ENCODE peak calls at places on chromosomes 1 and 21, in nine cellular contexts. L is cardiac muscle cell, F is heart left ventricle, Q is HFF-Myc, H is IMR-90, O is OCI-LY7, K is A549, V is astrocyte, Y is cardiac fibroblast. D is an unnamed sample.

GRCh38 chr1:117366982-117367768 is at the start of gene MAN1A2:
- DNase-seq in L (peak), F (peak), Q (peak), H (peak), O (peak), K (peak), V (peak), Y (peak), D (no peak)

GRCh38 chr1:218346391-218347204 is 1.5 kb downstream of the TGFB2 start:
- DNase-seq in L (no peak), F (no peak), Q (no peak), H (peak), O (no peak), K (no peak), V (peak), Y (peak), D (no peak)

GRCh38 chr1:82453511-82454185 is 652.9 kb downstream of the ADGRL2 start:
- DNase-seq in L (no peak), F (no peak), Q (no peak), H (no peak), O (no peak), K (no peak), V (peak), Y (no peak), D (peak)

GRCh38 chr21:33286076-33286475 is 19.9 kb downstream of the IL10RB start:
- DNase-seq in L (no peak), F (no peak), Q (no peak), H (no peak), O (no peak), K (no peak), V (no peak), Y (no peak), D (no peak)

GRCh38 chr1:160205974-160206369 is 788 bp downstream of the PEA15 start:
- DNase-seq in L (no peak), F (peak), Q (peak), H (peak), O (peak), K (peak), V (peak), Y (peak), D (no peak)

GRCh38 chr1:23727362-23727811 is 15.9 kb upstream of the ELOA start:
- DNase-seq in L (no peak), F (peak), Q (no peak), H (peak), O (peak), K (no peak), V (no peak), Y (peak), D (no peak)

GRCh38 chr1:38270241-38270871 is 223.8 kb upstream of the POU3F1 start:
- DNase-seq in L (no peak), F (no peak), Q (no peak), H (no peak), O (no peak), K (no peak), V (no peak), Y (no peak), D (no peak)

GRCh38 chr1:31795801-31796621 is 19.8 kb downstream of the SPOCD1 start:
- DNase-seq in L (no peak), F (peak), Q (peak), H (peak), O (no peak), K (no peak), V (peak), Y (peak), D (no peak)

GRCh38 chr1:71170925-71171324 is 90.1 kb upstream of the ZRANB2 start:
- DNase-seq in L (no peak), F (no peak), Q (no peak), H (no peak), O (no peak), K (no peak), V (no peak), Y (no peak), D (no peak)

GRCh38 chr1:148307583-148308185 is 155.6 kb upstream of the NBPF11 start:
- DNase-seq in L (no peak), F (no peak), Q (no peak), H (no peak), O (no peak), K (no peak), V (no peak), Y (no peak), D (no peak)

GRCh38 chr1:7967206-7967605 is 5.7 kb downstream of the PARK7 start:
- DNase-seq in L (no peak), F (no peak), Q (no peak), H (no peak), O (no peak), K (no peak), V (no peak), Y (no peak), D (no peak)

GRCh38 chr1:203380395-203381150 is 29.7 kb upstream of the FMOD start:
- DNase-seq in L (no peak), F (no peak), Q (no peak), H (no peak), O (peak), K (no peak), V (no peak), Y (no peak), D (no peak)

GRCh38 chr1:226674892-226675719 is 64.0 kb downstream of the ITPKB start:
- DNase-seq in L (no peak), F (peak), Q (no peak), H (no peak), O (peak), K (no peak), V (no peak), Y (no peak), D (no peak)

GRCh38 chr1:224168859-224169380 is 14.1 kb upstream of the DEGS1 start:
- DNase-seq in L (no peak), F (peak), Q (no peak), H (peak), O (peak), K (peak), V (peak), Y (peak), D (peak)
- TF ChIP-seq CTCF in L (no peak), F (no peak), Q (no peak), H (no peak), O (no peak), K (no peak), V (no peak), Y (no peak), D (no peak)

GRCh38 chr1:39639333-39640130 is at the start of gene HEYL:
- DNase-seq in L (peak), F (peak), Q (no peak), H (peak), O (no peak), K (peak), V (no peak), Y (peak), D (no peak)
- H3K4me3 ChIP-seq in L (peak), F (peak), Q (no peak), H (peak), O (no peak), K (peak), V (no peak), Y (peak), D (peak)

DNA sequence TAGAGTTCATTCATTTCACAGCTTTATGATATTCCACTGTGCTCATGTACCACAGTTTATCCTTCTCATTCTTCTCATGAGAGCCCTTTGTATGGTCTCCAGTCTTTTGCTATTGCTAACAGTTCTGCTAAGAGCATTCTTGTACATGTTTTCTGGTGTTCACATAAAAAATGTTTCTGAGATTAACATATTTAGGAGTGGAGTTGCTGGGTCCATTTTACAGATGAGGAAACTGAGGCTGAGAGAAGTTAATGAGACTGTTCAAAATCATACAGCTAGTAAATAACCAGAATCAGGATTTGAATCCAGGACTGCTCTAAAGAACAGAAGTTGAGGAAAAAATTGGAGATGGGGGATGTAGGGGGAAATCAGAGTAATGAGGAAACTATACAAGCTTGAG is 28.8 kb upstream of the RGS16 start:
- DNase-seq in L (no peak), F (no peak), Q (no peak), H (no peak), O (no peak), K (no peak), V (no peak), Y (no peak), D (no peak)
- TF ChIP-seq CTCF in L (no peak), F (no peak), Q (no peak), H (no peak), O (no peak), K (no peak), V (no peak), Y (no peak), D (no peak)

GRCh38 chr1:185157599-185158469 is 867 bp downstream of the SWT1 start:
- DNase-seq in L (peak), F (no peak), Q (no peak), H (peak), O (no peak), K (no peak), V (no peak), Y (peak), D (no peak)
- H3K4me3 ChIP-seq in L (peak), F (peak), Q (peak), H (peak), O (peak), K (peak), V (peak), Y (peak), D (peak)

GRCh38 chr1:153919879-153920852 is 2.6 kb downstream of the GATAD2B start:
- DNase-seq in L (peak), F (no peak), Q (peak), H (peak), O (peak), K (no peak), V (no peak), Y (peak), D (no peak)

GRCh38 chr1:153921080-153921802 is 1.5 kb downstream of the GATAD2B start:
- DNase-seq in L (no peak), F (no peak), Q (no peak), H (no peak), O (no peak), K (no peak), V (no peak), Y (no peak), D (no peak)

GRCh38 chr1:153921803-153922075 is 1.0 kb downstream of the GATAD2B start:
- DNase-seq in L (peak), F (no peak), Q (no peak), H (no peak), O (peak), K (no peak), V (no peak), Y (peak), D (no peak)

GRCh38 chr1:153922838-153923652 is at the start of gene GATAD2B:
- DNase-seq in L (peak), F (peak), Q (peak), H (peak), O (peak), K (peak), V (peak), Y (peak), D (peak)

GRCh38 chr1:153922076-153922837 is 515 bp downstream of the GATAD2B start:
- DNase-seq in L (no peak), F (peak), Q (no peak), H (no peak), O (peak), K (peak), V (no peak), Y (no peak), D (no peak)
- TF ChIP-seq CTCF in L (no peak), F (no peak), Q (no peak), H (no peak), O (peak), K (peak), V (no peak), Y (peak), D (peak)

DNA sequence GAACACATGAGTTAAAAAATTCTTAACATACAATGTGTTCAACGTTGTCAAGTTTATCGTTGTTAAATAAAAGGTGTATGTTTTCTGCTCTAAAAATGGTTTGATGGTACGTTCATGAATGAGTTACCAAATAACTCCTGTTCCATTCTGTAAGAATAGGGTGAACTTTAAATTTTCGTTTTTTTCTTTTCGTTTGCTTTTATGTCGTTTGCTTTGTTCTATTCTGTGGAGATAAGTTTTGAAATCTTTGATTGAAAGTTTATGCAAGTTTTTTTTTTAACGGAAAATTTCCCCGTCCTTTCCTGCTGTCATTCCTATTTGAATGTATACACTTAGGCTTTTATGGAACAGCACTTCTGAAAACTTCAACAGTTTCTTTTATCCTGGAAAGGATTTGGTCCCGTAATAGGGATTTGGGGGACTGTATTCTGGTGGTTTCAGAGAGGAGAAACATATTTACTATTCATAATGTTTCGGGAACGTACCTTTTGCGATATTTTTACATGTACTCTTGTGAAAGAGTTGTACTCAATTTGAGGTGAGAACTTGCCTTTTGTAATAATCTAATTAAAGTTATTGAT is 1.7 kb downstream of the DR1 start:
- DNase-seq in L (no peak), F (no peak), Q (no peak), H (no peak), O (no peak), K (no peak), V (no peak), Y (no peak), D (no peak)
- H3K4me3 ChIP-seq in L (peak), F (peak), Q (peak), H (peak), O (peak), K (peak), V (peak), Y (peak), D (peak)

DNA sequence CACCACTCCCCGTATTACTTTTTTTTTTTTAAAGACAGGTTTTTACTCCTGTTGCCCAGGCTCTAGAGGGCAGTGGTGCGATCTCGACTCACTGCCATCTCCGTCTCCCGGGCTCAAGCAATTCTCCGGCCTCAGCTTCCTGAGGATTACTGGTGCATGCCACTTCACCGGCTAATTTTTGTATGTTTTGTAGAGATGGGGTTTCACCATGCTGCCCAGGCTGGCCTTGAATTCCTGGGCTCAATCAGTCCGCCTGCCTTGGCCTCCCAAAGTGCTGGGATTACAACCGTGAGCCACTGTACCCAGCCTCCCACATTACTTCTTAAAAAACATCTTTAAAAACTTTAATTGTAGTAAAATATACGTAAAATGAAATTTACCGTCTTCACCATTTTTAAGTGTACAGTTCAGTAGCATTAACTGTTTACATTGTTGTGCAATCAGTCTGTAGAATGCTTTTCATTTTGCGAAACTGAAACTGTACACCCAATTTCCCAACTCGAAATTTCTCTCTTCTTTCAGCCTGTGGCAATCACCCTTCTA is 77.0 kb downstream of the ZMYM4 start:
- DNase-seq in L (no peak), F (no peak), Q (no peak), H (peak), O (no peak), K (no peak), V (no peak), Y (peak), D (no peak)
- TF ChIP-seq CTCF in L (no peak), F (no peak), Q (no peak), H (no peak), O (peak), K (no peak), V (no peak), Y (no peak), D (no peak)

GRCh38 chr21:26842976-26843911 is 2.0 kb downstream of the ADAMTS1 start:
- DNase-seq in L (peak), F (peak), Q (peak), H (peak), O (no peak), K (no peak), V (peak), Y (peak), D (peak)
- H3K4me3 ChIP-seq in L (peak), F (peak), Q (peak), H (peak), O (no peak), K (peak), V (peak), Y (peak), D (peak)

GRCh38 chr21:35885942-35886541 is 174.3 kb downstream of the SETD4 start:
- DNase-seq in L (no peak), F (no peak), Q (no peak), H (no peak), O (no peak), K (no peak), V (no peak), Y (no peak), D (no peak)
- TF ChIP-seq CTCF in L (no peak), F (no peak), Q (no peak), H (no peak), O (no peak), K (no peak), V (no peak), Y (no peak), D (peak)